ENCODE peak calls at places on chromosome 15, in five cellular contexts. One of them, this sample, is unnamed.

GRCh38 chr15:83504365-83504764 is 57.2 kb downstream of the SH3GL3 start:
- DNase-seq in psoas muscle: no peak
- DNase-seq in NCI-H1092 treated with DMSO at 0.1 percent for 48 hours: no peak
- DNase-seq in NCI-H187: no peak
- DNase-seq in skeletal muscle cell: peak; percentile 4
- DNase-seq in this sample: no peak

GRCh38 chr15:41258706-41259471 is 27.8 kb downstream of the CHP1 start:
- DNase-seq in psoas muscle: no peak
- DNase-seq in NCI-H1092 treated with DMSO at 0.1 percent for 48 hours: no peak
- DNase-seq in NCI-H187: no peak
- DNase-seq in skeletal muscle cell: peak; percentile 24
- DNase-seq in this sample: no peak

GRCh38 chr15:85772668-85773067 is 22.1 kb downstream of the KLHL25 start:
- DNase-seq in psoas muscle: peak; percentile 84
- DNase-seq in NCI-H1092 treated with DMSO at 0.1 percent for 48 hours: no peak
- DNase-seq in NCI-H187: no peak
- DNase-seq in skeletal muscle cell: no peak
- DNase-seq in this sample: no peak

GRCh38 chr15:52786436-52787122 is 3.6 kb downstream of the ONECUT1 start:
- DNase-seq in psoas muscle: no peak
- DNase-seq in NCI-H1092 treated with DMSO at 0.1 percent for 48 hours: no peak
- DNase-seq in NCI-H187: no peak
- DNase-seq in skeletal muscle cell: no peak
- DNase-seq in this sample: no peak

GRCh38 chr15:43514241-43515057 is 3.0 kb upstream of the MAP1A start:
- DNase-seq in psoas muscle: peak; percentile 81
- DNase-seq in NCI-H1092 treated with DMSO at 0.1 percent for 48 hours: peak; percentile 3
- DNase-seq in NCI-H187: peak; percentile 23
- DNase-seq in skeletal muscle cell: peak; percentile 38
- DNase-seq in this sample: no peak

GRCh38 chr15:37767841-37768455 is 166.5 kb upstream of the TMCO5A start:
- DNase-seq in psoas muscle: no peak
- DNase-seq in NCI-H1092 treated with DMSO at 0.1 percent for 48 hours: no peak
- DNase-seq in NCI-H187: no peak
- DNase-seq in skeletal muscle cell: no peak
- DNase-seq in this sample: no peak

GRCh38 chr15:34616613-34617012 is 33.2 kb upstream of the GOLGA8B start:
- DNase-seq in psoas muscle: no peak
- DNase-seq in NCI-H1092 treated with DMSO at 0.1 percent for 48 hours: no peak
- DNase-seq in NCI-H187: no peak
- DNase-seq in skeletal muscle cell: peak; percentile 17
- DNase-seq in this sample: no peak

GRCh38 chr15:72033711-72034110 is 84.2 kb downstream of the MYO9A start:
- DNase-seq in psoas muscle: no peak
- DNase-seq in NCI-H1092 treated with DMSO at 0.1 percent for 48 hours: no peak
- DNase-seq in NCI-H187: no peak
- DNase-seq in skeletal muscle cell: peak; percentile 6
- DNase-seq in this sample: no peak

GRCh38 chr15:52667597-52667996 is 11.6 kb downstream of the ATOSA start:
- DNase-seq in psoas muscle: no peak
- DNase-seq in NCI-H1092 treated with DMSO at 0.1 percent for 48 hours: no peak
- DNase-seq in NCI-H187: no peak
- DNase-seq in skeletal muscle cell: no peak
- DNase-seq in this sample: no peak

GRCh38 chr15:85030301-85031049 is 48.8 kb downstream of the PDE8A start:
- DNase-seq in psoas muscle: no peak
- DNase-seq in NCI-H1092 treated with DMSO at 0.1 percent for 48 hours: no peak
- DNase-seq in NCI-H187: no peak
- DNase-seq in skeletal muscle cell: no peak
- DNase-seq in this sample: no peak

GRCh38 chr15:55820043-55820442 is 77.1 kb upstream of the PRTG start:
- DNase-seq in psoas muscle: no peak
- DNase-seq in NCI-H1092 treated with DMSO at 0.1 percent for 48 hours: no peak
- DNase-seq in NCI-H187: no peak
- DNase-seq in skeletal muscle cell: no peak
- DNase-seq in this sample: no peak

GRCh38 chr15:64776402-64776786 is 1.0 kb upstream of the RBPMS2 start:
- DNase-seq in psoas muscle: no peak
- DNase-seq in NCI-H1092 treated with DMSO at 0.1 percent for 48 hours: no peak
- DNase-seq in NCI-H187: no peak
- DNase-seq in skeletal muscle cell: no peak
- DNase-seq in this sample: no peak